ENCODE peak calls at places on chromosomes 5 and 9, in seven cellular contexts. One of them, this sample, is unnamed.

GRCh38 chr5:158406884-158407790 is 548.2 kb upstream of the CLINT1 start:
- DNase-seq in A549: no peak
- DNase-seq in GDM1: no peak
- DNase-seq in activated CD4-positive, CD25-positive, alpha-beta regulatory T cell: no peak
- DNase-seq in GF-D8: no peak
- DNase-seq in NAMALWA: no peak
- DNase-seq in NCI-H460: no peak
- DNase-seq in this sample: no peak

GRCh38 chr5:54713923-54714581 is 196.5 kb downstream of the SNX18 start:
- DNase-seq in A549: no peak
- DNase-seq in GDM1: no peak
- DNase-seq in activated CD4-positive, CD25-positive, alpha-beta regulatory T cell: no peak
- DNase-seq in GF-D8: no peak
- DNase-seq in NAMALWA: no peak
- DNase-seq in NCI-H460: no peak
- DNase-seq in this sample: no peak

GRCh38 chr5:158821321-158821720 is 278.4 kb downstream of the EBF1 start:
- DNase-seq in A549: no peak
- DNase-seq in GDM1: no peak
- DNase-seq in activated CD4-positive, CD25-positive, alpha-beta regulatory T cell: no peak
- DNase-seq in GF-D8: no peak
- DNase-seq in NAMALWA: no peak
- DNase-seq in NCI-H460: no peak
- DNase-seq in this sample: no peak

GRCh38 chr9:116269250-116269649 is 115.7 kb downstream of the PAPPA start:
- DNase-seq in A549: no peak
- DNase-seq in GDM1: no peak
- DNase-seq in activated CD4-positive, CD25-positive, alpha-beta regulatory T cell: no peak
- DNase-seq in GF-D8: no peak
- DNase-seq in NAMALWA: no peak
- DNase-seq in NCI-H460: peak; percentile 8
- DNase-seq in this sample: no peak

GRCh38 chr5:117690603-117691002 is 1116.0 kb upstream of the SEMA6A start:
- DNase-seq in A549: no peak
- DNase-seq in GDM1: no peak
- DNase-seq in activated CD4-positive, CD25-positive, alpha-beta regulatory T cell: no peak
- DNase-seq in GF-D8: no peak
- DNase-seq in NAMALWA: no peak
- DNase-seq in NCI-H460: no peak
- DNase-seq in this sample: no peak

GRCh38 chr5:178104492-178104891 is 8.8 kb upstream of the N4BP3 start:
- DNase-seq in A549: no peak
- DNase-seq in GDM1: no peak
- DNase-seq in activated CD4-positive, CD25-positive, alpha-beta regulatory T cell: no peak
- DNase-seq in GF-D8: no peak
- DNase-seq in NAMALWA: no peak
- DNase-seq in NCI-H460: no peak
- DNase-seq in this sample: no peak

GRCh38 chr9:21996438-21996837 is 1.8 kb downstream of the CDKN2B-AS1 start:
- DNase-seq in A549: no peak
- DNase-seq in GDM1: no peak
- DNase-seq in activated CD4-positive, CD25-positive, alpha-beta regulatory T cell: no peak
- DNase-seq in GF-D8: no peak
- DNase-seq in NAMALWA: no peak
- DNase-seq in NCI-H460: no peak
- DNase-seq in this sample: no peak

GRCh38 chr5:134417707-134418106 is 6.0 kb upstream of the CDKN2AIPNL start:
- DNase-seq in A549: no peak
- DNase-seq in GDM1: no peak
- DNase-seq in activated CD4-positive, CD25-positive, alpha-beta regulatory T cell: no peak
- DNase-seq in GF-D8: no peak
- DNase-seq in NAMALWA: no peak
- DNase-seq in NCI-H460: no peak
- DNase-seq in this sample: no peak

GRCh38 chr5:1209896-1210776 is 8.7 kb downstream of the SLC6A19 start:
- DNase-seq in A549: no peak
- DNase-seq in GDM1: no peak
- DNase-seq in activated CD4-positive, CD25-positive, alpha-beta regulatory T cell: no peak
- DNase-seq in GF-D8: no peak
- DNase-seq in NAMALWA: no peak
- DNase-seq in NCI-H460: no peak
- DNase-seq in this sample: no peak

This sample was measured in retina.